ENCODE peak calls at places on chromosomes 13 and 19, in six cellular contexts. Y is Peyer's patch, F is fibroblast of lung, K is AG04450, L is astrocyte, N is coronary artery. Z is an unnamed sample.

GRCh38 chr13:53405616-53406015 is 377.0 kb downstream of the OLFM4 start:
- DNase-seq in K (no peak), Y (no peak), L (no peak), F (no peak), N (no peak), Z (no peak)

GRCh38 chr19:46745521-46746280 is at the start of gene FKRP:
- DNase-seq in F (no peak), L (no peak), N (peak; percentile 78), K (no peak), Y (no peak), Z (no peak)

GRCh38 chr13:110702591-110703526 is 3.1 kb downstream of the CARS2 start:
- DNase-seq in L (peak; percentile 31), N (no peak), K (no peak), Y (no peak), F (peak; percentile 54), Z (no peak)

GRCh38 chr13:92843549-92843948 is 383.1 kb upstream of the GPC6 start:
- DNase-seq in K (peak; percentile 4), L (peak; percentile 84), F (peak; percentile 87), N (no peak), Y (no peak), Z (no peak)

GRCh38 chr19:49558591-49558990 is 21.8 kb downstream of the NOSIP start:
- DNase-seq in Y (no peak), F (no peak), L (no peak), N (no peak), K (no peak), Z (no peak)

GRCh38 chr19:19866599-19867248 is 1.0 kb downstream of the ZNF253 start:
- DNase-seq in N (no peak), K (no peak), Y (peak; percentile 48), F (peak; percentile 1), L (no peak), Z (no peak)

GRCh38 chr13:98804336-98804855 is 51.9 kb upstream of the SLC15A1 start:
- DNase-seq in F (no peak), K (no peak), Y (no peak), N (no peak), L (no peak), Z (no peak)

GRCh38 chr13:48042889-48043288 is 5.4 kb downstream of the NUDT15 start:
- DNase-seq in Y (no peak), K (no peak), L (no peak), N (no peak), F (no peak), Z (no peak)

GRCh38 chr19:16118489-16119033 is 6.9 kb downstream of the RAB8A start:
- DNase-seq in N (no peak), Y (no peak), F (no peak), K (no peak), L (no peak), Z (no peak)

GRCh38 chr13:100148422-100148821 is 59.5 kb downstream of the PCCA start:
- DNase-seq in L (no peak), F (no peak), Y (no peak), N (no peak), K (no peak), Z (no peak)

GRCh38 chr13:111325146-111325890 is 4.9 kb downstream of the TEX29 start:
- DNase-seq in Y (peak; percentile 33), F (no peak), L (no peak), N (peak; percentile 31), K (no peak), Z (no peak)

GRCh38 chr19:2527716-2528115 is 51.8 kb downstream of the GADD45B start:
- DNase-seq in Y (no peak), N (no peak), L (no peak), F (no peak), K (no peak), Z (no peak)

GRCh38 chr19:2523630-2524311 is 47.8 kb downstream of the GADD45B start:
- DNase-seq in Y (no peak), K (no peak), N (no peak), F (peak; percentile 90), L (peak; percentile 86), Z (no peak)

GRCh38 chr19:2524840-2525723 is 49.2 kb downstream of the GADD45B start:
- DNase-seq in K (no peak), L (peak; percentile 56), N (no peak), F (peak; percentile 75), Y (no peak), Z (peak; percentile 41)

GRCh38 chr19:2527171-2527570 is 51.2 kb downstream of the GADD45B start:
- DNase-seq in Y (no peak), L (no peak), N (no peak), K (no peak), F (no peak), Z (no peak)

GRCh38 chr19:2524361-2524839 is 48.5 kb downstream of the GADD45B start:
- DNase-seq in K (no peak), L (no peak), F (no peak), Y (no peak), N (no peak), Z (no peak)
- H3K27ac ChIP-seq in K (peak overlapping the region; percentile 78), L (peak overlapping the region; percentile 93), F (no peak overlapping the region), Y (no peak overlapping the region), N (peak overlapping the region; percentile 80), Z (peak overlapping the region; percentile 55)

GRCh38 chr19:17741456-17741855 is 9.8 kb upstream of the FCHO1 start:
- DNase-seq in F (no peak), N (no peak), K (no peak), L (no peak), Y (no peak), Z (no peak)

GRCh38 chr19:17737690-17738153 is 13.6 kb upstream of the FCHO1 start:
- DNase-seq in K (no peak), N (no peak), F (peak; percentile 14), Y (no peak), L (no peak), Z (no peak)

GRCh38 chr19:17735410-17735809 is 15.9 kb upstream of the FCHO1 start:
- DNase-seq in L (no peak), K (no peak), N (no peak), F (no peak), Y (no peak), Z (no peak)

GRCh38 chr19:17743874-17744273 is 7.4 kb upstream of the FCHO1 start:
- DNase-seq in K (no peak), F (peak; percentile 58), N (no peak), L (peak; percentile 39), Y (no peak), Z (no peak)

GRCh38 chr19:17739121-17739875 is 12.0 kb upstream of the FCHO1 start:
- DNase-seq in Y (no peak), K (no peak), N (no peak), L (no peak), F (no peak), Z (no peak)
- H3K27ac ChIP-seq in Y (peak overlapping the region; percentile 57), K (no peak overlapping the region), N (no peak overlapping the region), L (no peak overlapping the region), F (no peak overlapping the region), Z (no peak overlapping the region)

GRCh38 chr13:30863231-30863630 is 42.8 kb upstream of the MEDAG start:
- DNase-seq in K (no peak), N (no peak), F (no peak), Y (no peak), L (no peak), Z (no peak)
- H3K27ac ChIP-seq in K (no peak overlapping the region), N (peak overlapping the region; percentile 86), F (no peak overlapping the region), Y (no peak overlapping the region), L (peak overlapping the region; percentile 100), Z (no peak overlapping the region)

DNA sequence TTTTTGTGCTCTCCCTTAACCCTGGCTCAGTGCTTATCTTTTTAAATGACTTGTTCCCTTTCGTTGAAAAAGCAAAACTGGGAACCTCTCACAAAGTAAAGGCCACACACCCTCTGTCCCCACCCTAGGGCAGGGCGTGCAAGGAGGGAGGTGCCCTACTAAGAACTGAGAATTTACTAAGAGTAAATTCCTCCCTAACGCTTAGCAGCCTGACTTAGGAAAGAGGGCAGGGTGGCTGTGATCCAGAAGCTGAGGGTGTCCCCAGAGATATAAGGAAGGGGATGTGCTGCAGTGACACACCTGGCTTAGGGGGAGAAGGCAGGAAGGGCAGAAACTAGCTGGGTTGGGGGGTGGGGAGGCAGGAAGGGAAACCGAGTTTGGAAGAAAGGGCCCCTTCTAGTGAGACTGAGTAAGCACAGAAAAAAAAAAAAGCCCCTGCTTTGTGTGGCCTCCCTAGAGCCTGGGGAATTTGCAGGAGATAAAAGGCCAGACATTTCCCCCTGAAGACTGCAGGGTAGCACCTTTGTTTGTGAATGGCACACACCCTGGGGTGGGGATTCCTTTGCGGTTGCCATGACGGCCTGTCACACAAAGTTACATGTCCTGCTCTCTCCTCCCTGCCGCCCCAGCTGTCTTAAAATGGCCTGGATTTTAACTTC is 435.1 kb downstream of the EFNB2 start:
- DNase-seq in F (no peak), Y (peak; percentile 72), K (no peak), L (no peak), N (no peak), Z (no peak)
- H3K27ac ChIP-seq in F (no peak overlapping the region), Y (no peak overlapping the region), K (no peak overlapping the region), L (peak overlapping the region; percentile 26), N (no peak overlapping the region), Z (peak overlapping the region; percentile 73)

DNA sequence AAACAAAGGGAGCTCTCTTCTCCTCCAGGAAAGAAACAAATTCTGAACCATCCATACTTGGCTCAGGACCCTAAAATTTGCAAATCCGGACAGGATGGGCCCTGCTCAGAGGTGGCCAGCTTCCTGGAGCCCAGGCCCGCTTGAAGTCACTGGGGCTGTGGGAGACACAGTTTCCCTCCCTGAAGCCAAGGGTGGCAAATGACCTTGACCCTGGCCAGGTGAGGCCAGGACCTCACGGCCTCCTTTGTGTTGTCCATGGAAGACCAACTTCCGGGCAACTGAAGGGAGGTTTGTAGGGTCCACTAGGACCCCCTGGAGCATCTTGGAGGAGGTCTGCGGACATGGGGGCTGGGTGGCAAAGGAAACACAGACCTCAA is 5.5 kb downstream of the NANOS3 start:
- DNase-seq in Y (no peak), K (no peak), N (no peak), F (no peak), L (no peak), Z (no peak)
- H3K27ac ChIP-seq in Y (peak overlapping the region; percentile 65), K (no peak overlapping the region), N (no peak overlapping the region), F (no peak overlapping the region), L (no peak overlapping the region), Z (no peak overlapping the region)

GRCh38 chr13:26459276-26460131 is 98.0 kb upstream of the WASF3 start:
- DNase-seq in F (no peak), K (no peak), Y (no peak), N (no peak), L (no peak), Z (no peak)
- H3K27ac ChIP-seq in F (peak overlapping the region; percentile 47), K (no peak overlapping the region), Y (no peak overlapping the region), N (no peak overlapping the region), L (peak overlapping the region; percentile 61), Z (no peak overlapping the region)

Z was measured in epithelial cell of prostate.